ENCODE peak calls at places on chromosome X, in nine cellular contexts. O is left colon; Y is iPS-NIHi11; G is amygdala; D is effector CD4-positive, alpha-beta T cell; L is GM13977; I is A172; W is activated CD4-positive, CD25-positive, alpha-beta regulatory T cell; S is activated T-cell treated with anti-CD3 and anti-CD28 coated beads, Interleukin-2, amount 50 U/mL, for 1 hour. Z is an unnamed sample.

GRCh38 chrX:9911479-9911878 is 55.7 kb upstream of the CLDN34 start:
- DNase-seq in S (no peak), Y (no peak), W (no peak), L (no peak), O (no peak), D (no peak), G (no peak), I (peak), Z (no peak)

GRCh38 chrX:145687707-145688106 is 129.9 kb upstream of the SLITRK2 start:
- DNase-seq in Y (no peak), G (no peak), O (no peak), S (no peak), L (no peak), W (no peak), D (no peak), I (no peak), Z (no peak)

GRCh38 chrX:71367396-71367795 is 1.2 kb downstream of the TAF1 start:
- DNase-seq in Y (no peak), O (no peak), L (no peak), S (peak), G (no peak), D (no peak), I (peak), W (no peak), Z (no peak)

GRCh38 chrX:39874202-39874816 is 223.4 kb downstream of the BCOR start:
- DNase-seq in Y (no peak), O (no peak), W (no peak), L (peak), I (no peak), D (no peak), S (no peak), G (no peak), Z (no peak)

GRCh38 chrX:106397788-106398538 is 213.8 kb upstream of the RADX start:
- DNase-seq in D (no peak), I (no peak), Y (peak), L (no peak), W (no peak), G (no peak), O (no peak), S (no peak), Z (no peak)

GRCh38 chrX:129678176-129678880 is 23.6 kb upstream of the APLN start:
- DNase-seq in W (peak), S (peak), Y (peak), G (no peak), D (peak), I (no peak), O (peak), L (no peak), Z (peak)

GRCh38 chrX:110541266-110541665 is 182.6 kb downstream of the RTL9 start:
- DNase-seq in O (no peak), W (no peak), D (no peak), L (no peak), S (no peak), I (no peak), Y (no peak), G (no peak), Z (no peak)

GRCh38 chrX:48083212-48083611 is 11.8 kb upstream of the ZNF630 start:
- DNase-seq in O (peak), W (peak), L (peak), G (no peak), Y (peak), I (peak), S (peak), D (peak), Z (peak)

GRCh38 chrX:123962006-123962485 is 540 bp downstream of the STAG2 start:
- DNase-seq in O (no peak), G (peak), I (no peak), L (no peak), W (peak), Y (no peak), D (no peak), S (no peak), Z (no peak)

GRCh38 chrX:2283111-2283847 is 217.5 kb downstream of the DHRSX start:
- DNase-seq in L (no peak), S (no peak), Y (no peak), G (no peak), W (no peak), D (no peak), O (no peak), I (no peak), Z (peak)

GRCh38 chrX:22534643-22535042 is 261.9 kb downstream of the CBLL2 start:
- DNase-seq in O (no peak), D (no peak), W (no peak), L (no peak), I (peak), G (no peak), S (no peak), Y (no peak), Z (no peak)

GRCh38 chrX:24100713-24101112 is 46.0 kb downstream of the EIF2S3 start:
- DNase-seq in S (no peak), D (no peak), O (no peak), W (no peak), G (no peak), I (peak), L (no peak), Y (no peak), Z (no peak)

GRCh38 chrX:41350150-41350975 is 16.4 kb downstream of the DDX3X start:
- DNase-seq in S (no peak), Y (no peak), G (no peak), O (no peak), D (no peak), I (no peak), W (no peak), L (no peak), Z (no peak)

GRCh38 chrX:109392895-109393294 is 89.0 kb downstream of the GUCY2F start:
- DNase-seq in D (no peak), I (no peak), O (no peak), Y (no peak), G (no peak), L (no peak), S (no peak), W (no peak), Z (no peak)

GRCh38 chrX:46254623-46255022 is 290.6 kb downstream of the ZNF674 start:
- DNase-seq in W (no peak), G (no peak), L (no peak), I (no peak), Y (no peak), O (no peak), D (no peak), S (no peak), Z (no peak)

GRCh38 chrX:13658602-13659001 is 5.7 kb downstream of the TCEANC start:
- DNase-seq in S (no peak), I (peak), D (peak), O (no peak), L (peak), Y (peak), W (no peak), G (no peak), Z (peak)

GRCh38 chrX:9704876-9705465 is 60.7 kb downstream of the GPR143 start:
- DNase-seq in G (no peak), S (no peak), I (no peak), Y (no peak), L (no peak), D (no peak), O (no peak), W (no peak), Z (no peak)

GRCh38 chrX:21944136-21944615 is 3.7 kb downstream of the SMS start:
- DNase-seq in S (no peak), W (no peak), O (no peak), G (no peak), Y (no peak), L (no peak), I (no peak), D (no peak), Z (no peak)

GRCh38 chrX:47078129-47079043 is at the start of gene RGN:
- DNase-seq in D (no peak), S (no peak), G (peak), O (peak), Y (peak), W (no peak), I (no peak), L (no peak), Z (no peak)

GRCh38 chrX:139077303-139078131 is 366.0 kb upstream of the FGF13 start:
- DNase-seq in S (no peak), W (no peak), L (no peak), D (no peak), I (peak), Y (no peak), O (no peak), G (no peak), Z (no peak)

GRCh38 chrX:107684956-107685385 is 56.7 kb downstream of the PRPS1 start:
- DNase-seq in S (no peak), I (peak), Y (peak), O (peak), D (no peak), L (no peak), G (no peak), W (no peak), Z (no peak)

GRCh38 chrX:81202989-81203388 is 1.1 kb downstream of the SH3BGRL start:
- DNase-seq in I (no peak), D (no peak), W (no peak), S (no peak), O (no peak), G (no peak), L (no peak), Y (no peak), Z (no peak)

GRCh38 chrX:10597871-10598270 is 22.5 kb downstream of the MID1 start:
- DNase-seq in D (no peak), O (peak), L (no peak), S (no peak), Y (peak), I (peak), W (no peak), G (no peak), Z (no peak)

GRCh38 chrX:3176439-3176820 is 135.2 kb downstream of the ARSF start:
- DNase-seq in O (no peak), D (no peak), G (no peak), I (peak), Y (no peak), W (no peak), L (no peak), S (no peak), Z (no peak)

GRCh38 chrX:13793897-13794296 is 23.0 kb downstream of the GPM6B start:
- DNase-seq in D (no peak), S (no peak), G (no peak), Y (no peak), L (no peak), I (no peak), W (no peak), O (no peak), Z (no peak)

GRCh38 chrX:10259716-10260115 is 102.9 kb downstream of the CLCN4 start:
- DNase-seq in O (no peak), D (no peak), W (no peak), L (no peak), S (no peak), I (no peak), Y (no peak), G (no peak), Z (no peak)

GRCh38 chrX:96696462-96696861 is 11.8 kb downstream of the DIAPH2 start:
- DNase-seq in I (no peak), L (no peak), O (no peak), W (no peak), D (no peak), Y (no peak), G (no peak), S (no peak), Z (no peak)

GRCh38 chrX:45851434-45851991 is 650.8 kb upstream of the DIPK2B start:
- DNase-seq in I (peak), S (peak), W (peak), D (peak), Y (peak), O (peak), L (peak), G (no peak), Z (peak)

GRCh38 chrX:97332963-97333362 is 449.3 kb downstream of the RPA4 start:
- DNase-seq in W (no peak), Y (no peak), D (no peak), I (no peak), L (no peak), S (no peak), G (no peak), O (no peak), Z (no peak)

GRCh38 chrX:18424482-18425198 is 768 bp upstream of the CDKL5 start:
- DNase-seq in Y (peak), S (peak), L (peak), D (peak), I (peak), O (peak), G (no peak), W (no peak), Z (peak)

GRCh38 chrX:136551410-136551809 is 19.4 kb downstream of the VGLL1 start:
- DNase-seq in D (no peak), I (no peak), O (no peak), G (no peak), S (no peak), W (no peak), L (no peak), Y (no peak), Z (no peak)

GRCh38 chrX:71671043-71671829 is 3.9 kb downstream of the LOC101059915 start:
- DNase-seq in S (no peak), I (no peak), G (no peak), O (no peak), Y (no peak), W (no peak), D (no peak), L (no peak), Z (no peak)

GRCh38 chrX:129876734-129877395 is 29.1 kb upstream of the UTP14A start:
- DNase-seq in I (peak), S (no peak), O (no peak), L (no peak), W (no peak), G (no peak), Y (peak), D (no peak), Z (no peak)

GRCh38 chrX:67780694-67781109 is 236.9 kb downstream of the AR start:
- DNase-seq in S (no peak), O (peak), W (no peak), D (no peak), L (no peak), G (no peak), I (peak), Y (no peak), Z (no peak)

GRCh38 chrX:154097003-154097596 is 417 bp downstream of the MECP2 start:
- DNase-seq in L (peak), I (peak), G (peak), W (peak), S (peak), Y (peak), D (peak), O (peak), Z (peak)

GRCh38 chrX:48574270-48575266 is at the start of gene RBM3:
- DNase-seq in S (peak), W (peak), O (peak), L (peak), Y (peak), I (peak), D (peak), G (peak), Z (peak)

GRCh38 chrX:53281321-53281822 is at the start of gene IQSEC2:
- DNase-seq in Y (peak), D (no peak), S (no peak), G (no peak), L (no peak), W (no peak), I (peak), O (peak), Z (no peak)

GRCh38 chrX:9581771-9582396 is 117.0 kb downstream of the TBL1X start:
- DNase-seq in G (no peak), O (no peak), S (no peak), W (no peak), I (no peak), Y (no peak), L (no peak), D (no peak), Z (no peak)

GRCh38 chrX:103503163-103503852 is 16.0 kb downstream of the RAB40A start:
- DNase-seq in Y (peak), O (no peak), L (no peak), W (no peak), D (no peak), I (no peak), G (no peak), S (no peak), Z (no peak)